ENCODE peak calls at places on chromosome 22, in seven cellular contexts. H, R, M, J, E, U and P are unnamed samples.

GRCh38 chr22:24474649-24475048 is 20.5 kb upstream of the UPB1 start:
- DNase-seq in H (no peak), R (peak), M (no peak), J (no peak), E (no peak), U (no peak), P (no peak)

GRCh38 chr22:27299181-27300085 is 502.1 kb downstream of the MN1 start:
- DNase-seq in H (peak), R (no peak), M (no peak), J (no peak), E (no peak), U (no peak), P (no peak)

GRCh38 chr22:30902496-30903357 is 65.8 kb downstream of the MORC2 start:
- DNase-seq in H (no peak), R (no peak), M (no peak), J (no peak), E (no peak), U (no peak), P (no peak)

GRCh38 chr22:42368379-42369249 is 63.6 kb downstream of the NFAM1 start:
- DNase-seq in H (no peak), R (no peak), M (no peak), J (no peak), E (no peak), U (peak), P (no peak)

GRCh38 chr22:42711281-42711731 is 9.4 kb downstream of the A4GALT start:
- DNase-seq in H (no peak), R (no peak), M (no peak), J (no peak), E (no peak), U (no peak), P (no peak)

GRCh38 chr22:28867191-28867590 is 16.2 kb upstream of the ZNRF3 start:
- DNase-seq in H (no peak), R (no peak), M (no peak), J (no peak), E (no peak), U (no peak), P (no peak)

GRCh38 chr22:49079743-49080500 is 747.8 kb downstream of the BRD1 start:
- DNase-seq in H (no peak), R (no peak), M (no peak), J (no peak), E (no peak), U (no peak), P (no peak)

GRCh38 chr22:27312567-27313507 is 488.7 kb downstream of the MN1 start:
- DNase-seq in H (peak), R (no peak), M (no peak), J (no peak), E (no peak), U (no peak), P (no peak)

DNA sequence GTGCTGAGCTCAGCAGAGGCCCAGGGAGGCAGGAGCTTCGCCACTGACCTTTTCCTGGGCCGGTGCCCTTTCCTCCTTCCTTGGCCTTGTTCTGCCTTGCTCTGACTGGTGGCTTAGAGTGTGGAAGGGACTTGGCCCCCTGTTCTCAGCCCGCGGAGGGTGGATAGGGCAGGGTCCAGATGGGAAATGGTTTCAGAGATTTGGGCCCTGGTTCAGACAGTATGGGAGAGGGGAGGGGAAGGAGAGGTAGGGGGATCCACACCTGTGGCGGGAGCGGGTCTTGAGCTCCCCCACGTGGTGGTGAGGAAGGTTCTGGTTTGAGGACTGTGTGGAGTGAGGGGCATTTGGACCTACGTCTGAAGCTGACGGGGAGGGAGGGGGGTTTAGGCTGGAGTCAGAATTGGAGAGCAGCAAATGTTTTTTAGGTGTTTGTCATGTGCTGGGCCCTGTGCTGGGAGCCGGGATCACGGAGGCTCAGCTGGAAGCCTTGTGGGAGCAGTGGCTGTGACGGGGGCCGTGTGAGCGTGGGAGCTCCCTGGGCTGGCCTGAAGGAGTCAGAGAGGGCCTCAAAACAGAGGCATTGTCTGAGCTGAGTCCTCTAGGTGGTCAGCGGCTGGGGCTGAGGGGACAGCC is 27.2 kb downstream of the SHANK3 start:
- DNase-seq in H (no peak), R (no peak), M (peak), J (no peak), E (no peak), U (peak), P (peak)
- TF ChIP-seq CTCF in H (no peak), R (no peak), M (no peak), J (no peak), E (peak), U (no peak), P (no peak)

GRCh38 chr22:36981247-36981775 is 37.9 kb downstream of the TST start:
- DNase-seq in H (peak), R (no peak), M (no peak), J (no peak), E (no peak), U (no peak), P (no peak)

GRCh38 chr22:36979511-36979910 is 39.7 kb downstream of the TST start:
- DNase-seq in H (no peak), R (no peak), M (no peak), J (no peak), E (no peak), U (no peak), P (no peak)

GRCh38 chr22:36977401-36977861 is 41.8 kb downstream of the TST start:
- DNase-seq in H (peak), R (peak), M (peak), J (no peak), E (peak), U (peak), P (peak)

GRCh38 chr22:36979016-36979415 is 40.2 kb downstream of the TST start:
- DNase-seq in H (no peak), R (no peak), M (no peak), J (no peak), E (no peak), U (no peak), P (no peak)

GRCh38 chr22:36977947-36978660 is 41.1 kb downstream of the TST start:
- DNase-seq in H (peak), R (peak), M (peak), J (peak), E (peak), U (peak), P (peak)
- TF ChIP-seq POLR2A in H (peak), R (no peak), M (peak), J (no peak), E (no peak), U (no peak), P (no peak)

GRCh38 chr22:45969414-45969799 is 7.6 kb downstream of the WNT7B start:
- DNase-seq in H (peak), R (no peak), M (no peak), J (no peak), E (no peak), U (no peak), P (no peak)
- TF ChIP-seq CTCF in H (no peak), R (peak), M (no peak), J (no peak), E (no peak), U (no peak), P (no peak)

GRCh38 chr22:37746366-37747089 is 49.7 kb downstream of the TRIOBP start:
- DNase-seq in H (peak), R (no peak), M (no peak), J (no peak), E (peak), U (no peak), P (peak)
- TF ChIP-seq POLR2A in H (no peak), R (no peak), M (no peak), J (no peak), E (no peak), U (no peak), P (no peak)